ENCODE peak calls at places on chromosomes 6 and 20, in eight cellular contexts. J, C, M, T, S, N, K and Q are unnamed samples.

GRCh38 chr20:36307412-36308317 is 1.5 kb downstream of the DLGAP4 start:
- DNase-seq in J (no peak), C (no peak), M (peak), T (no peak), S (no peak), N (no peak), K (no peak), Q (no peak)

GRCh38 chr20:59149678-59150504 is 13.7 kb upstream of the ZNF831 start:
- DNase-seq in J (peak), C (no peak), M (no peak), T (no peak), S (no peak), N (no peak), K (no peak), Q (no peak)

GRCh38 chr20:60101201-60101893 is 143.1 kb downstream of the CDH26 start:
- DNase-seq in J (no peak), C (no peak), M (no peak), T (no peak), S (no peak), N (no peak), K (no peak), Q (no peak)

GRCh38 chr20:25090492-25091429 is 8.8 kb upstream of the VSX1 start:
- DNase-seq in J (no peak), C (peak), M (no peak), T (no peak), S (no peak), N (no peak), K (no peak), Q (no peak)

GRCh38 chr6:162488444-162488843 is 239.1 kb downstream of the PRKN start:
- DNase-seq in J (no peak), C (no peak), M (no peak), T (no peak), S (no peak), N (no peak), K (no peak), Q (no peak)

GRCh38 chr20:50279988-50280850 is 89.6 kb downstream of the CEBPB start:
- DNase-seq in J (no peak), C (peak), M (no peak), T (no peak), S (no peak), N (no peak), K (no peak), Q (no peak)

GRCh38 chr6:144265390-144265789 is 19.7 kb upstream of the UTRN start:
- DNase-seq in J (no peak), C (no peak), M (peak), T (no peak), S (no peak), N (peak), K (peak), Q (no peak)

GRCh38 chr6:40671338-40672050 is 84.3 kb upstream of the LRFN2 start:
- DNase-seq in J (no peak), C (no peak), M (no peak), T (no peak), S (no peak), N (no peak), K (no peak), Q (no peak)

GRCh38 chr6:87174078-87174579 is 18.8 kb downstream of the ZNF292 start:
- DNase-seq in J (no peak), C (no peak), M (no peak), T (no peak), S (no peak), N (no peak), K (peak), Q (no peak)

GRCh38 chr6:144264270-144265060 is 20.7 kb upstream of the UTRN start:
- DNase-seq in J (no peak), C (no peak), M (peak), T (no peak), S (peak), N (peak), K (peak), Q (peak)

GRCh38 chr20:58019027-58019849 is 209.2 kb downstream of the ANKRD60 start:
- DNase-seq in J (no peak), C (no peak), M (no peak), T (no peak), S (no peak), N (peak), K (no peak), Q (no peak)

GRCh38 chr6:136982928-136983327 is 60.8 kb downstream of the SLC35D3 start:
- DNase-seq in J (no peak), C (no peak), M (no peak), T (no peak), S (no peak), N (no peak), K (peak), Q (no peak)

GRCh38 chr20:40287683-40288082 is 401.4 kb downstream of the MAFB start:
- DNase-seq in J (no peak), C (no peak), M (no peak), T (no peak), S (no peak), N (no peak), K (no peak), Q (no peak)

GRCh38 chr6:148293181-148293995 is 49.2 kb upstream of the SASH1 start:
- DNase-seq in J (no peak), C (no peak), M (no peak), T (no peak), S (no peak), N (no peak), K (no peak), Q (no peak)

GRCh38 chr6:17490724-17491123 is 97.3 kb downstream of the CAP2 start:
- DNase-seq in J (no peak), C (no peak), M (no peak), T (no peak), S (no peak), N (no peak), K (no peak), Q (no peak)

GRCh38 chr6:36659271-36659670 is 19.2 kb upstream of the CDKN1A start:
- DNase-seq in J (no peak), C (no peak), M (no peak), T (no peak), S (no peak), N (no peak), K (peak), Q (peak)

GRCh38 chr20:10982692-10983091 is 308.9 kb upstream of the JAG1 start:
- DNase-seq in J (peak), C (no peak), M (peak), T (no peak), S (no peak), N (peak), K (peak), Q (peak)

GRCh38 chr20:46112430-46113020 is 5.6 kb upstream of the CD40 start:
- DNase-seq in J (no peak), C (no peak), M (no peak), T (no peak), S (no peak), N (no peak), K (no peak), Q (no peak)

GRCh38 chr6:6635291-6635690 is 46.8 kb downstream of the LY86 start:
- DNase-seq in J (no peak), C (no peak), M (no peak), T (no peak), S (no peak), N (no peak), K (no peak), Q (no peak)

DNA sequence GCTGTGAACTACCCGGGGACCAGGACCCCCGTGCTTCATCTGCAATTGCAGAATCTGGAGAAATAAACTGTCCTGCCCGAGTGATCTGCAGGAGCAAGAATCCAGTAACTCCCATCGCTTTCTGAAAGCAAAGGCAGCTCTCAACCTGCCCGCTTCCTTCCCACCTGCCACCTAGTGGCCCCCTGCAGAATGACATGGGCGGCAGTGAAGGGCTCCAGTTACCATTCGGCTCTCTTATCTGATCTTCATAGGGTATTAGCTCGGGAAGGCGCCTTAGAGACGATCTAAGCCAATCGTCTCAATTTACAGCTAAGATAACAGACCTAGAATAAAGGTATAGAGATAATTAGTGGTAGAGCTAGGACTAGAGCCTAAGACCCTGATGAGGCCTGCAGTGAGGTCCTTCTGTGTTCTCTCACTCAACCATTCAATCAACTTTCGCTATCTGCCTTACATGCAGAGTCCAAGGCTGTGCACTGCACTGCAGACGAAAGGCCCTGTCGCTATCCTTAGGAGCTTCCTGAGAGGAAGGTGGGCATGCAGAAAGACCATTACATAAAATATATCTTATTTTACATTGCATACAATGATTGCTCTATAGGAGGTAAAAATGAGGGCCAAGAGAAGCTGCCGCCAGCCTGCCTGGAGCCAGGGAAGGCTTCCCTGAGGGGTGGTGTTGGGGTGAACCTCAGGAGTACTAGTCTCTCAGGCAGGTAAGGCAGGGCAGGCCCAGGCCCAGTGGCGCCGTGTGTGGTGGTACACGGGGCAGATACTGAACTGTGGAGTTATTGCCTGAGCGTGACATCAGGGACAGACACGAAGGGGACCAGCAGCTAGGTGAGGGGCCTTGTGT is 7.1 kb upstream of the PSMG4 start:
- DNase-seq in J (peak), C (peak), M (peak), T (peak), S (peak), N (peak), K (peak), Q (peak)
- H3K4me3 ChIP-seq in J (peak), C (no peak), M (no peak), T (no peak), S (no peak), N (peak), K (no peak), Q (no peak)

GRCh38 chr6:112879920-112880413 is 532.8 kb downstream of the RFPL4B start:
- DNase-seq in J (no peak), C (no peak), M (no peak), T (peak), S (no peak), N (no peak), K (peak), Q (no peak)
- TF ChIP-seq CTCF in J (no peak), C (no peak), M (peak), T (peak), S (no peak), N (no peak), K (peak), Q (no peak)

GRCh38 chr6:55875420-55875819 is at the start of gene BMP5:
- DNase-seq in J (no peak), C (no peak), M (peak), T (no peak), S (no peak), N (no peak), K (no peak), Q (no peak)

GRCh38 chr6:55869731-55870130 is 5.7 kb downstream of the BMP5 start:
- DNase-seq in J (no peak), C (no peak), M (no peak), T (no peak), S (no peak), N (no peak), K (no peak), Q (no peak)

GRCh38 chr6:55868910-55869479 is 6.4 kb downstream of the BMP5 start:
- DNase-seq in J (no peak), C (no peak), M (no peak), T (no peak), S (no peak), N (peak), K (peak), Q (no peak)

DNA sequence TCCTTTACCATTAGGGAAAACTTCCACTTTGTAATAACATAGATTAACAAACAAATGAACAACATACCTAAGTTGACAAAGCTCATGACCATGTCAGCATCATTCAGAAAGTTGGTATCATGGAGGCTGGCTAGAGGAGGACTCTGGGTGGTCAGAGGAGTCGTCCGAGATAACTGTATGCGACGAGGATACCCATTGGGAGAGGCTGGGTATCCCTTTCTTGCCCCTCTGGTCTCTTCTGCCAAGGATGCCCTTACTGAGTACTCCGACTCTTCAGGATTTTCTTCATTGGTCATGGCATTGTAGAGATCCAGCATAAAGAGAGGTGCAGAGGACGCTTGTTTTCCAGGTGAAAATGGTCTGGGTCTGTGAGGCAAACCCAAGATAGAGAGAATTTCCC is 1.1 kb downstream of the BMP5 start:
- DNase-seq in J (no peak), C (no peak), M (peak), T (no peak), S (no peak), N (no peak), K (no peak), Q (no peak)
- H3K4me3 ChIP-seq in J (peak), C (no peak), M (peak), T (no peak), S (no peak), N (no peak), K (no peak), Q (no peak)

GRCh38 chr6:2037230-2037926 is 208.0 kb downstream of the GMDS start:
- DNase-seq in J (no peak), C (no peak), M (peak), T (no peak), S (no peak), N (no peak), K (peak), Q (no peak)
- TF ChIP-seq CTCF in J (no peak), C (no peak), M (peak), T (no peak), S (no peak), N (peak), K (peak), Q (no peak)